ENCODE peak calls at places on chromosomes 13 and 19, in six cellular contexts. W is BJ, R is foreskin fibroblast, C is PC-3, F is psoas muscle, Q is fibroblast of lung. T is an unnamed sample.

GRCh38 chr13:59750860-59751259 is 412.9 kb downstream of the DIAPH3 start:
- DNase-seq in Q (peak), W (peak), F (no peak), C (no peak), R (peak), T (peak)

GRCh38 chr19:4662812-4663211 is 7.3 kb downstream of the MYDGF start:
- DNase-seq in Q (no peak), R (no peak), F (no peak), C (no peak), W (no peak), T (no peak)

GRCh38 chr13:66344770-66345367 is 885.3 kb downstream of the PCDH9 start:
- DNase-seq in Q (peak), F (no peak), C (no peak), R (no peak), W (no peak), T (no peak)

GRCh38 chr19:49570138-49570856 is 10.1 kb downstream of the NOSIP start:
- DNase-seq in R (peak), W (no peak), F (no peak), C (peak), Q (peak), T (no peak)

GRCh38 chr19:18223860-18224524 is 2.2 kb downstream of the PDE4C start:
- DNase-seq in F (peak), Q (no peak), C (peak), R (peak), W (no peak), T (no peak)

GRCh38 chr13:62829476-62829875 is 1413.8 kb upstream of the PCDH20 start:
- DNase-seq in C (no peak), Q (no peak), R (no peak), W (no peak), F (no peak), T (no peak)

GRCh38 chr19:13408889-13409518 is 97.3 kb downstream of the CACNA1A start:
- DNase-seq in F (no peak), Q (no peak), C (no peak), R (no peak), W (no peak), T (no peak)

GRCh38 chr19:28948531-28948930 is 264.4 kb downstream of the UQCRFS1 start:
- DNase-seq in Q (no peak), F (no peak), C (no peak), W (no peak), R (peak), T (no peak)

GRCh38 chr13:99375806-99376080 is 68.5 kb upstream of the GPR183 start:
- DNase-seq in Q (no peak), C (no peak), W (no peak), R (no peak), F (no peak), T (no peak)

GRCh38 chr13:80084086-80084676 is 256.7 kb downstream of the SPRY2 start:
- DNase-seq in C (peak), R (peak), Q (peak), F (no peak), W (peak), T (peak)

GRCh38 chr13:24223341-24224231 is 63.1 kb downstream of the SPATA13 start:
- DNase-seq in C (no peak), Q (no peak), R (no peak), W (no peak), F (no peak), T (no peak)

GRCh38 chr19:48596679-48597465 is 9.7 kb upstream of the SPACA4 start:
- DNase-seq in R (peak), Q (no peak), C (no peak), W (no peak), F (no peak), T (no peak)

GRCh38 chr13:39836038-39836437 is 180.6 kb downstream of the COG6 start:
- DNase-seq in Q (no peak), F (no peak), C (peak), W (no peak), R (no peak), T (no peak)

GRCh38 chr13:111281751-111282311 is 38.6 kb upstream of the TEX29 start:
- DNase-seq in F (no peak), Q (peak), R (peak), C (no peak), W (peak), T (peak)

GRCh38 chr13:26323764-26324163 is 69.8 kb downstream of the CDK8 start:
- DNase-seq in C (no peak), W (no peak), F (no peak), R (no peak), Q (no peak), T (no peak)

GRCh38 chr13:40666905-40667621 is 622 bp upstream of the FOXO1 start:
- DNase-seq in Q (no peak), C (peak), R (peak), W (no peak), F (peak), T (no peak)

GRCh38 chr13:23182142-23182541 is 1.4 kb downstream of the SGCG start:
- DNase-seq in Q (no peak), C (no peak), W (no peak), R (no peak), F (no peak), T (no peak)

GRCh38 chr19:18503337-18503970 is 18.4 kb downstream of the ELL start:
- DNase-seq in Q (no peak), R (no peak), F (peak), C (no peak), W (no peak), T (no peak)

GRCh38 chr13:41327994-41328778 is 17.1 kb downstream of the NAA16 start:
- DNase-seq in Q (peak), F (no peak), W (no peak), R (peak), C (no peak), T (no peak)

GRCh38 chr19:38900816-38901215 is 1.0 kb downstream of the NFKBIB start:
- DNase-seq in C (no peak), F (no peak), R (no peak), Q (no peak), W (no peak), T (no peak)

GRCh38 chr19:10474962-10475451 is 28.1 kb downstream of the KEAP1 start:
- DNase-seq in F (no peak), Q (no peak), W (no peak), C (no peak), R (no peak), T (no peak)

GRCh38 chr13:94054159-94054558 is 425.3 kb downstream of the DCT start:
- DNase-seq in R (no peak), W (no peak), Q (no peak), C (no peak), F (no peak), T (no peak)

GRCh38 chr13:112686364-112686763 is 3.5 kb upstream of the ATP11A start:
- DNase-seq in F (no peak), Q (no peak), W (no peak), C (no peak), R (no peak), T (no peak)

GRCh38 chr13:78121459-78122348 is 203.1 kb upstream of the EDNRB start:
- DNase-seq in R (peak), F (peak), W (no peak), Q (peak), C (peak), T (no peak)

GRCh38 chr19:3061214-3062161 is 807 bp downstream of the TLE5 start:
- DNase-seq in C (no peak), R (peak), Q (peak), F (peak), W (no peak), T (no peak)

GRCh38 chr19:40147338-40147692 is 43.9 kb upstream of the MAP3K10 start:
- DNase-seq in W (no peak), R (no peak), C (no peak), F (no peak), Q (no peak), T (no peak)

GRCh38 chr13:65417953-65418352 is 1812.2 kb downstream of the PCDH9 start:
- DNase-seq in F (no peak), R (no peak), W (no peak), C (peak), Q (peak), T (no peak)

GRCh38 chr19:52028027-52028779 is at the start of gene ZNF614:
- DNase-seq in R (peak), C (peak), W (peak), F (peak), Q (peak), T (peak)

GRCh38 chr19:34259367-34259865 is 5.1 kb downstream of the GARRE1 start:
- DNase-seq in Q (no peak), W (peak), R (peak), C (no peak), F (no peak), T (no peak)

GRCh38 chr19:37128821-37129177 is 43.7 kb downstream of the ZNF585A start:
- DNase-seq in R (no peak), F (no peak), W (no peak), C (no peak), Q (no peak), T (no peak)

GRCh38 chr19:804419-805160 is 7.3 kb downstream of the PTBP1 start:
- DNase-seq in Q (no peak), R (no peak), W (no peak), C (no peak), F (no peak), T (no peak)

GRCh38 chr13:20702945-20703784 is at the start of gene IL17D:
- DNase-seq in F (peak), Q (no peak), R (peak), C (no peak), W (no peak), T (no peak)

GRCh38 chr19:35266904-35267817 is 1.6 kb upstream of the USF2 start:
- DNase-seq in C (peak), R (peak), F (peak), Q (peak), W (no peak), T (no peak)

GRCh38 chr19:19134687-19135158 is 3.6 kb downstream of the TMEM161A start:
- DNase-seq in F (peak), C (no peak), W (no peak), R (no peak), Q (no peak), T (no peak)

DNA sequence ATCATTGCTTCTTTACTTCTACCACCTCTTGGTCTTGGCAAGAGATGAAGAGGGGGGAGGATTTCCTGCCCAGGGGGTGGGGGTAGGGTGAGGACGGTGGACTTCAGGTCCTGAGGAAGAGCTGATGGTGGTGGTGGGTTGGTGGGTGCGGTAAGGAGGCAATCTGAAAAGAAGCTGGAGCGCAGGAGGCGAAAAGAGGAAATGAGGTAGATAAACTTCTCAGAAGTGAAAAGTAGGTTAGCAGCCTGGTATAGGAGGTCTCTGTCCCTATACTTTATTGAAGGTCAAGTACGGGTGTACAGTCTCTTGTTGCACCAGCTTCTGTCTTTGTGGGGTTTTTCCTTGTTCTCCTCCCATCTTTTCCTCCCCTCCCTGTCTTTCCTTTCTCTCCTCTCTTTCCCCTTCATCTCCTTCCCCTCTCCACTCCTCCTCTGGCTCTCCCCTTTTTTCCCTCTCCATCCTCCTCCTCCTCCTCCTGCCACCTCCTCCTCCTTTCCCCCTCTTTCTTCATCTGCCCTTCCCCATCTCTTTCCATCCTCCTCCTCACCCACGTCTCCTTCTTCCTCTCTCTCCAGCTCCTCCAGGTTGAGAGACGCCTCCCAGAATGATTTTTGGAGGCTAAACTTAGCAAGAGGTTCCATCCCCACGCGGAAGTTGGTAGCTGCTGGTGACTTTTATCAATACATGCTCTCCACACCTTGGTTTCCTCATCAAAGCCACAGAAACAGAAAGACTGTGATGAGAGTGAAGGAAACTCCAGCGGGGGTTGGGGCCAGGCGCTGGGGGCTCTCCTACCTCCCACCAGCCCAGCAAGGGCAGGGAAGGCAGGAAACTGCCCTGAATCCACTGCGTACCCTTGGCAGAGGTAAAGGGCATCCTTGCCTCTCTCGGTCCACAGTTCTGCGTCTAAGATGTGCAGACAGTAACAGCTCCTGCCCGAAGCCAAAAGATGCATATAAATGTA is 15.3 kb downstream of the TNFSF14 start:
- DNase-seq in R (no peak), W (no peak), F (no peak), Q (no peak), C (no peak), T (no peak)
- TF ChIP-seq CTCF in R (no peak), W (no peak), F (no peak), Q (no peak), C (no peak), T (no peak)

GRCh38 chr19:16199275-16199932 is 1.7 kb downstream of the AP1M1 start:
- DNase-seq in Q (no peak), W (no peak), C (no peak), R (no peak), F (no peak), T (no peak)

GRCh38 chr19:16200038-16200775 is 2.5 kb downstream of the AP1M1 start:
- DNase-seq in C (no peak), Q (peak), F (peak), R (peak), W (no peak), T (no peak)

GRCh38 chr19:16202320-16203255 is 4.9 kb downstream of the AP1M1 start:
- DNase-seq in C (no peak), F (no peak), W (peak), R (peak), Q (no peak), T (no peak)

GRCh38 chr19:16203256-16204004 is 5.7 kb downstream of the AP1M1 start:
- DNase-seq in W (no peak), R (no peak), F (no peak), Q (no peak), C (no peak), T (no peak)

GRCh38 chr19:16200776-16201391 is 3.2 kb downstream of the AP1M1 start:
- DNase-seq in C (no peak), R (no peak), Q (no peak), W (no peak), F (no peak), T (no peak)
- H3K4me3 ChIP-seq in C (no peak), R (no peak), Q (no peak), W (no peak), F (no peak), T (no peak)

GRCh38 chr19:15991602-15992001 is 42.8 kb downstream of the OR10H4 start:
- DNase-seq in W (no peak), C (no peak), R (no peak), F (no peak), Q (no peak), T (no peak)

GRCh38 chr19:16000024-16000687 is 51.3 kb downstream of the OR10H4 start:
- DNase-seq in F (no peak), Q (no peak), C (no peak), R (no peak), W (no peak), T (no peak)

GRCh38 chr19:15998166-15998565 is 49.4 kb downstream of the OR10H4 start:
- DNase-seq in R (no peak), Q (no peak), W (no peak), C (no peak), F (no peak), T (no peak)

GRCh38 chr19:15992014-15992413 is 43.2 kb downstream of the OR10H4 start:
- DNase-seq in C (no peak), Q (no peak), F (no peak), R (no peak), W (no peak), T (no peak)

DNA sequence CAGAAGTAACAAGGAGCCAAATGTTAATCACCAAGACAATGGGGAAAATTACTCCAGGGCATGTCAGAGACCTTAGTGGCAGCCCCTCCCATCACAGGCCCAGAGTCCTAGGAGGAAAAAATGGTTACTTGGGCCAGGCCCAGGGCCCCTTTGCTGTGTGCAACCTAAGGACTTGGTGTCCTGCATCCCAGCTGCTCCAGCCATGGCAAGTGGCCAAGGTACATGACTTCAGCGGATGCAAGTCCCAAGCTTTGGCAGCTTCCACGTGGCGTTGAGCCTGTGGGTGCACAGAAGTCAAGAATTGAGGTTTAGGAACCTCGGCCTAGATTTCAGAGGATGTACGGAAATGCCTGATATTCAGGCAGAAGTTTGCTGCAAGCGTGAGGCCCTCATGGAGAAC is 46.7 kb downstream of the OR10H4 start:
- DNase-seq in C (no peak), F (peak), Q (no peak), R (peak), W (no peak), T (no peak)
- TF ChIP-seq CTCF in C (no peak), F (no peak), Q (no peak), R (no peak), W (no peak), T (no peak)

DNA sequence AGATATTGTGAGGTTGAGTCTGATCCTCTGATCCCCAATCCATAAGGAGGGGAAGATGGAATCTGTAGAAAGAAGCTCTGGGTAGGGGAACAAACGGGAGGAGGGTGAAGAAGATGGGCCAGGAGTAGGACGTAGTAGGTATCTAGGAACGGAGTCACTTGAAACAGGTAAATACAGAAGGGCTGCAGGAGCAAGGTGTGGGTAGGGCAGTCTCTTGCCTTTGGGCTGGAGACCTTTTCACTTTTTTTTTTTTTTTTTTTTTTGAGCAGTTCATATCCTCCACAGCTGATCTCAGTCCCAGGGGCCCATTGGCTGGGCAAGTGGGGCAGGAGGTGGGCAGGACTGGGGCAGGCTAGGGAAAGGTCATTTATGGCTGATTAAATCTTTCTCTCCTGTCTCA is 1.5 kb downstream of the BCKDHA start:
- DNase-seq in C (no peak), R (no peak), Q (no peak), F (no peak), W (no peak), T (no peak)
- H3K4me3 ChIP-seq in C (peak), R (peak), Q (no peak), F (peak), W (no peak), T (peak)

GRCh38 chr19:33125929-33126388 is 6.0 kb upstream of the WDR88 start:
- DNase-seq in C (peak), W (no peak), R (peak), Q (peak), F (peak), T (no peak)
- TF ChIP-seq CTCF in C (peak), W (peak), R (peak), Q (peak), F (peak), T (peak)

GRCh38 chr19:46489445-46490272 is 6.0 kb downstream of the PNMA8B start:
- DNase-seq in R (peak), W (no peak), F (peak), C (no peak), Q (peak), T (no peak)
- H3K4me3 ChIP-seq in R (no peak), W (no peak), F (peak), C (no peak), Q (no peak), T (no peak)

GRCh38 chr13:30738946-30739528 is 3.7 kb downstream of the ALOX5AP start:
- DNase-seq in Q (no peak), R (no peak), F (no peak), C (no peak), W (no peak), T (no peak)

GRCh38 chr13:30742896-30743295 is 7.6 kb downstream of the ALOX5AP start:
- DNase-seq in W (no peak), F (no peak), C (no peak), R (no peak), Q (no peak), T (no peak)

GRCh38 chr13:30738526-30738925 is 3.2 kb downstream of the ALOX5AP start:
- DNase-seq in W (no peak), R (no peak), C (no peak), Q (no peak), F (no peak), T (no peak)

GRCh38 chr13:30737511-30738342 is 2.4 kb downstream of the ALOX5AP start:
- DNase-seq in C (no peak), Q (no peak), F (no peak), R (no peak), W (no peak), T (no peak)

GRCh38 chr13:30739646-30740642 is 4.6 kb downstream of the ALOX5AP start:
- DNase-seq in C (peak), R (peak), W (no peak), Q (peak), F (no peak), T (no peak)
- TF ChIP-seq CTCF in C (no peak), R (no peak), W (no peak), Q (no peak), F (no peak), T (no peak)

GRCh38 chr13:106560791-106561190 is 7.1 kb downstream of the ARGLU1 start:
- DNase-seq in Q (no peak), C (no peak), F (no peak), W (no peak), R (no peak), T (no peak)

GRCh38 chr13:106561551-106562170 is 6.3 kb downstream of the ARGLU1 start:
- DNase-seq in C (no peak), R (peak), F (no peak), W (no peak), Q (no peak), T (no peak)

GRCh38 chr13:106562301-106562700 is 5.6 kb downstream of the ARGLU1 start:
- DNase-seq in W (no peak), R (peak), Q (no peak), C (no peak), F (no peak), T (no peak)

GRCh38 chr13:106555631-106556328 is 12.2 kb downstream of the ARGLU1 start:
- DNase-seq in C (no peak), R (peak), F (no peak), Q (peak), W (no peak), T (no peak)

GRCh38 chr13:106558527-106558926 is 9.4 kb downstream of the ARGLU1 start:
- DNase-seq in W (no peak), R (no peak), F (no peak), Q (no peak), C (no peak), T (no peak)
- H3K4me3 ChIP-seq in W (no peak), R (no peak), F (no peak), Q (no peak), C (no peak), T (no peak)

GRCh38 chr13:45731455-45731854 is 29.3 kb downstream of the CBY2 start:
- DNase-seq in W (no peak), C (no peak), F (no peak), R (no peak), Q (no peak), T (no peak)

GRCh38 chr13:45728759-45729158 is 26.6 kb downstream of the CBY2 start:
- DNase-seq in W (no peak), F (no peak), R (no peak), Q (no peak), C (peak), T (no peak)
- TF ChIP-seq CTCF in W (no peak), F (no peak), R (no peak), Q (no peak), C (peak), T (no peak)

T was measured in AG04449.